ENCODE peak calls at places on chromosome 21, in six cellular contexts. K is HL-60; X is left ventricle myocardium inferior; S is CD8-positive, alpha-beta T cell; Q is heart right ventricle; G is progenitor cell of endocrine pancreas. I is an unnamed sample.

GRCh38 chr21:46572850-46573249 is 32.0 kb downstream of the S100B start:
- DNase-seq in K (no peak), X (no peak), S (no peak), Q (no peak), G (no peak), I (no peak)

GRCh38 chr21:43268086-43268803 is 99.4 kb downstream of the CRYAA start:
- DNase-seq in K (no peak), X (peak; percentile 5), S (no peak), Q (no peak), G (no peak), I (no peak)

GRCh38 chr21:38741976-38742309 is 63.8 kb upstream of the ETS2 start:
- DNase-seq in K (no peak), X (no peak), S (no peak), Q (no peak), G (no peak), I (no peak)

GRCh38 chr21:37136261-37136660 is 63.2 kb downstream of the TTC3 start:
- DNase-seq in K (no peak), X (no peak), S (no peak), Q (no peak), G (no peak), I (no peak)

GRCh38 chr21:44817914-44818635 is at the start of gene SUMO3:
- DNase-seq in K (peak; percentile 73), X (peak; percentile 81), S (peak; percentile 91), Q (peak; percentile 85), G (peak; percentile 73), I (peak; percentile 83)

GRCh38 chr21:39386194-39386593 is 37.3 kb upstream of the HMGN1 start:
- DNase-seq in K (no peak), X (no peak), S (peak; percentile 49), Q (peak; percentile 49), G (no peak), I (no peak)

GRCh38 chr21:44822484-44823178 is 4.8 kb upstream of the SUMO3 start:
- DNase-seq in K (no peak), X (no peak), S (no peak), Q (no peak), G (no peak), I (no peak)

GRCh38 chr21:25871566-25871965 is 136.8 kb downstream of the GABPA start:
- DNase-seq in K (peak; percentile 8), X (no peak), S (no peak), Q (no peak), G (no peak), I (no peak)

GRCh38 chr21:21018841-21019240 is 20.6 kb downstream of the NCAM2 start:
- DNase-seq in K (no peak), X (no peak), S (no peak), Q (no peak), G (no peak), I (no peak)

GRCh38 chr21:42991992-42992740 is 17.8 kb downstream of the PKNOX1 start:
- DNase-seq in K (peak; percentile 63), X (peak; percentile 74), S (no peak), Q (peak; percentile 37), G (no peak), I (no peak)

GRCh38 chr21:39373634-39374033 is 24.7 kb upstream of the HMGN1 start:
- DNase-seq in K (peak; percentile 79), X (no peak), S (no peak), Q (no peak), G (no peak), I (no peak)

GRCh38 chr21:44013380-44014088 is 1.4 kb downstream of the TRAPPC10 start:
- DNase-seq in K (peak; percentile 90), X (no peak), S (no peak), Q (no peak), G (no peak), I (no peak)

GRCh38 chr21:38831526-38832467 is 26.1 kb downstream of the ETS2 start:
- DNase-seq in K (peak; percentile 97), X (peak; percentile 48), S (no peak), Q (no peak), G (no peak), I (peak; percentile 95)

GRCh38 chr21:45846373-45847160 is 135.0 kb upstream of the COL6A1 start:
- DNase-seq in K (no peak), X (peak; percentile 43), S (no peak), Q (peak; percentile 48), G (no peak), I (no peak)

GRCh38 chr21:32364801-32365200 is 28.0 kb downstream of the URB1 start:
- DNase-seq in K (no peak), X (no peak), S (no peak), Q (no peak), G (no peak), I (no peak)

GRCh38 chr21:20215959-20216358 is 782.2 kb upstream of the NCAM2 start:
- DNase-seq in K (no peak), X (no peak), S (no peak), Q (no peak), G (no peak), I (no peak)

GRCh38 chr21:37593015-37593414 is 226.4 kb downstream of the DYRK1A start:
- DNase-seq in K (no peak), X (no peak), S (no peak), Q (no peak), G (no peak), I (no peak)

GRCh38 chr21:37522641-37523295 is 156.2 kb downstream of the DYRK1A start:
- DNase-seq in K (peak; percentile 51), X (no peak), S (no peak), Q (no peak), G (no peak), I (no peak)

GRCh38 chr21:44590311-44590721 is 2.0 kb downstream of the KRTAP10-6 start:
- DNase-seq in K (no peak), X (no peak), S (peak; percentile 41), Q (no peak), G (no peak), I (no peak)

GRCh38 chr21:45374826-45375455 is 30.0 kb upstream of the COL18A1 start:
- DNase-seq in K (no peak), X (peak; percentile 12), S (no peak), Q (peak; percentile 6), G (no peak), I (no peak)

GRCh38 chr21:10521091-10521598 is at the start of gene TPTE:
- DNase-seq in K (no peak), X (no peak), S (no peak), Q (no peak), G (no peak), I (no peak)

GRCh38 chr21:43740497-43741156 is 21.7 kb downstream of the PDXK start:
- DNase-seq in K (peak; percentile 15), X (no peak), S (no peak), Q (no peak), G (peak; percentile 31), I (no peak)

DNA sequence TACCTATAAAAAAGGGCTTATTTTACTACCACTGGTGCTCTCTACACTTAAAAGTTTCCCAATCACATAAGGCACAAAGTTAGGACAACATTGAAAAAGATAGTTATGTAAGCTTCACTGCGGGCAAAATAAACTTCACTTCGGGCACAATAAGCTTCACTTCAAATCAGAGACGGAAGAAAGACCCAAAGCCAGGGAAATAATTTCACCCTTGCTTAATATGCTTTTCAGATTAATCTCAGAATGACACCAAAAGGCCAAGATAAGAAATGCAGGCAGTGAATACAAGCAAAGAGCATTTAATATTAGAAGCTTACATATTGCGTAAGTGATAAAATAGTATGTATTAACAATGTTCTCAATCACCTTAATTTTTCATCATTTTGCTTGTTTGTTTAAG is 444.2 kb downstream of the SETD4 start:
- DNase-seq in K (no peak), X (no peak), S (no peak), Q (no peak), G (no peak), I (no peak)
- TF ChIP-seq CTCF in K (no peak), X (peak; percentile 51), S (peak; percentile 28), Q (peak; percentile 42), G (peak; percentile 9), I (peak; percentile 32)

GRCh38 chr21:34734696-34735095 is 65.9 kb downstream of the CLIC6 start:
- DNase-seq in K (no peak), X (no peak), S (no peak), Q (no peak), G (no peak), I (no peak)

GRCh38 chr21:34730756-34731445 is 62.1 kb downstream of the CLIC6 start:
- DNase-seq in K (no peak), X (no peak), S (no peak), Q (no peak), G (no peak), I (no peak)

GRCh38 chr21:34732388-34732821 is 63.6 kb downstream of the CLIC6 start:
- DNase-seq in K (no peak), X (no peak), S (no peak), Q (no peak), G (no peak), I (no peak)

GRCh38 chr21:34736116-34736870 is 67.5 kb downstream of the CLIC6 start:
- DNase-seq in K (no peak), X (no peak), S (no peak), Q (no peak), G (no peak), I (no peak)

GRCh38 chr21:34733866-34734265 is 65.1 kb downstream of the CLIC6 start:
- DNase-seq in K (no peak), X (no peak), S (no peak), Q (no peak), G (no peak), I (no peak)
- TF ChIP-seq CTCF in K (no peak), X (no peak), S (no peak), Q (no peak), G (no peak), I (no peak)

DNA sequence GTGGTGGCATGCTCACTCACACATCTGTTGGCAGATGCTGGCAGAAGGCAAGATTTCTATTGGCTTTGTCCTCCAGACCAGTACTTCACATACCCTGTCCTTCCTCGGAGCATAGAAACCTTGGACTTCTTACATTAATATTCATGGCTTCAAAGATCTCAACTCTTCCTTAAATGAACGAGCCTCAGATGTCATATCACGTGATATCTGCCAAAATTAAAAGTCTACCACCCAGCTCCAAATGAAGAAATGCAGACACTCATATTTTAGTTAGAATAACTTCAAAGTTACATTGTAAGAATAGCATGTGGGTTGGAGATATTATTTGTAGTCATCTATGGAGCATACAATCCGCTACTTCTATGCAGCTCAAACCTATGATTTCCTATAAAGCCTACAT is 1994.9 kb downstream of the NCAM2 start:
- DNase-seq in K (no peak), X (no peak), S (no peak), Q (no peak), G (no peak), I (no peak)
- TF ChIP-seq CTCF in K (no peak), X (no peak), S (no peak), Q (no peak), G (no peak), I (no peak)

GRCh38 chr21:41612674-41613250 is 104.8 kb upstream of the TMPRSS2 start:
- DNase-seq in K (no peak), X (peak; percentile 75), S (no peak), Q (peak; percentile 70), G (peak; percentile 65), I (no peak)
- TF ChIP-seq CTCF in K (peak; percentile 21), X (peak; percentile 82), S (no peak), Q (peak; percentile 82), G (peak; percentile 83), I (peak; percentile 82)